ENCODE peak calls at places on chromosome 3, in six cellular contexts. One of them, this sample, is unnamed.

GRCh38 chr3:39443530-39443929 is 23.9 kb upstream of the MOBP start:
- DNase-seq in K562: no peak
- DNase-seq in HCT116: no peak
- DNase-seq in HepG2: peak; percentile 7
- DNase-seq in H1: peak; percentile 21
- DNase-seq in GM12878: no peak
- DNase-seq in this sample: peak; percentile 15

GRCh38 chr3:81726132-81726531 is 35.3 kb downstream of the GBE1 start:
- DNase-seq in K562: no peak
- DNase-seq in HCT116: no peak
- DNase-seq in HepG2: no peak
- DNase-seq in H1: no peak
- DNase-seq in GM12878: no peak
- DNase-seq in this sample: no peak

GRCh38 chr3:38580450-38581382 is 68.8 kb downstream of the SCN5A start:
- DNase-seq in K562: no peak
- DNase-seq in HCT116: no peak
- DNase-seq in HepG2: no peak
- DNase-seq in H1: no peak
- DNase-seq in GM12878: no peak
- DNase-seq in this sample: no peak

GRCh38 chr3:126858887-126859286 is 124.0 kb upstream of the PLXNA1 start:
- DNase-seq in K562: no peak
- DNase-seq in HCT116: no peak
- DNase-seq in HepG2: no peak
- DNase-seq in H1: no peak
- DNase-seq in GM12878: no peak
- DNase-seq in this sample: no peak

GRCh38 chr3:47265725-47266480 is 16.7 kb downstream of the KIF9 start:
- DNase-seq in K562: no peak
- DNase-seq in HCT116: no peak
- DNase-seq in HepG2: no peak
- DNase-seq in H1: no peak
- DNase-seq in GM12878: no peak
- DNase-seq in this sample: no peak

GRCh38 chr3:142180761-142181362 is 31.5 kb upstream of the TFDP2 start:
- DNase-seq in K562: peak; percentile 44
- DNase-seq in HCT116: peak; percentile 4
- DNase-seq in HepG2: peak; percentile 28
- DNase-seq in H1: no peak
- DNase-seq in GM12878: no peak
- DNase-seq in this sample: peak; percentile 28

GRCh38 chr3:45701167-45701867 is 12.1 kb downstream of the SACM1L start:
- DNase-seq in K562: no peak
- DNase-seq in HCT116: no peak
- DNase-seq in HepG2: no peak
- DNase-seq in H1: peak; percentile 27
- DNase-seq in GM12878: no peak
- DNase-seq in this sample: peak; percentile 62

GRCh38 chr3:112619295-112619694 is 21.6 kb downstream of the CCDC80 start:
- DNase-seq in K562: no peak
- DNase-seq in HCT116: no peak
- DNase-seq in HepG2: no peak
- DNase-seq in H1: no peak
- DNase-seq in GM12878: no peak
- DNase-seq in this sample: no peak

GRCh38 chr3:79406175-79406574 is 361.6 kb downstream of the ROBO1 start:
- DNase-seq in K562: no peak
- DNase-seq in HCT116: no peak
- DNase-seq in HepG2: no peak
- DNase-seq in H1: no peak
- DNase-seq in GM12878: no peak
- DNase-seq in this sample: peak; percentile 3

GRCh38 chr3:152513301-152513960 is 244.7 kb downstream of the MBNL1 start:
- DNase-seq in K562: no peak
- DNase-seq in HCT116: no peak
- DNase-seq in HepG2: no peak
- DNase-seq in H1: no peak
- DNase-seq in GM12878: no peak
- DNase-seq in this sample: no peak

GRCh38 chr3:146625117-146625775 is 20.1 kb upstream of the PLSCR5 start:
- DNase-seq in K562: no peak
- DNase-seq in HCT116: no peak
- DNase-seq in HepG2: no peak
- DNase-seq in H1: no peak
- DNase-seq in GM12878: no peak
- DNase-seq in this sample: no peak

GRCh38 chr3:155228636-155229035 is 64.8 kb downstream of the STRIT1 start:
- DNase-seq in K562: no peak
- DNase-seq in HCT116: no peak
- DNase-seq in HepG2: no peak
- DNase-seq in H1: no peak
- DNase-seq in GM12878: no peak
- DNase-seq in this sample: no peak

GRCh38 chr3:167575000-167575399 is 78.7 kb downstream of the WDR49 start:
- DNase-seq in K562: no peak
- DNase-seq in HCT116: no peak
- DNase-seq in HepG2: no peak
- DNase-seq in H1: no peak
- DNase-seq in GM12878: no peak
- DNase-seq in this sample: peak; percentile 8

GRCh38 chr3:177381070-177381469 is 183.8 kb upstream of the TBL1XR1 start:
- DNase-seq in K562: no peak
- DNase-seq in HCT116: no peak
- DNase-seq in HepG2: no peak
- DNase-seq in H1: no peak
- DNase-seq in GM12878: no peak
- DNase-seq in this sample: no peak

GRCh38 chr3:112582242-112582874 is 20.5 kb downstream of the SLC35A5 start:
- DNase-seq in K562: peak; percentile 16
- DNase-seq in HCT116: peak; percentile 34
- DNase-seq in HepG2: peak; percentile 21
- DNase-seq in H1: no peak
- DNase-seq in GM12878: no peak
- DNase-seq in this sample: peak; percentile 39

GRCh38 chr3:53842436-53843194 is 3.6 kb downstream of the CHDH start:
- DNase-seq in K562: no peak
- DNase-seq in HCT116: peak; percentile 57
- DNase-seq in HepG2: peak; percentile 100
- DNase-seq in H1: no peak
- DNase-seq in GM12878: no peak
- DNase-seq in this sample: no peak

GRCh38 chr3:59313365-59313764 is 263.5 kb upstream of the CFAP20DC start:
- DNase-seq in K562: peak; percentile 6
- DNase-seq in HCT116: peak; percentile 28
- DNase-seq in HepG2: peak; percentile 7
- DNase-seq in H1: no peak
- DNase-seq in GM12878: no peak
- DNase-seq in this sample: peak; percentile 50

GRCh38 chr3:13391308-13391707 is 28.8 kb downstream of the NUP210 start:
- DNase-seq in K562: no peak
- DNase-seq in HCT116: no peak
- DNase-seq in HepG2: no peak
- DNase-seq in H1: no peak
- DNase-seq in GM12878: no peak
- DNase-seq in this sample: no peak

GRCh38 chr3:144187531-144188230 is 216.1 kb downstream of the DIPK2A start:
- DNase-seq in K562: no peak
- DNase-seq in HCT116: no peak
- DNase-seq in HepG2: no peak
- DNase-seq in H1: no peak
- DNase-seq in GM12878: no peak
- DNase-seq in this sample: no peak

GRCh38 chr3:31412832-31413231 is 119.9 kb upstream of the STT3B start:
- DNase-seq in K562: no peak
- DNase-seq in HCT116: no peak
- DNase-seq in HepG2: no peak
- DNase-seq in H1: no peak
- DNase-seq in GM12878: no peak
- DNase-seq in this sample: no peak

GRCh38 chr3:43465109-43465508 is 156.7 kb downstream of the ANO10 start:
- DNase-seq in K562: no peak
- DNase-seq in HCT116: no peak
- DNase-seq in HepG2: no peak
- DNase-seq in H1: no peak
- DNase-seq in GM12878: no peak
- DNase-seq in this sample: no peak

GRCh38 chr3:196537319-196537984 is 22.3 kb upstream of the SMCO1 start:
- DNase-seq in K562: peak; percentile 38
- DNase-seq in HCT116: no peak
- DNase-seq in HepG2: no peak
- DNase-seq in H1: no peak
- DNase-seq in GM12878: no peak
- DNase-seq in this sample: no peak

GRCh38 chr3:106611123-106611522 is 742.3 kb upstream of the CBLB start:
- DNase-seq in K562: no peak
- DNase-seq in HCT116: no peak
- DNase-seq in HepG2: no peak
- DNase-seq in H1: no peak
- DNase-seq in GM12878: no peak
- DNase-seq in this sample: no peak

GRCh38 chr3:104943931-104944330 is 422.8 kb upstream of the ALCAM start:
- DNase-seq in K562: no peak
- DNase-seq in HCT116: no peak
- DNase-seq in HepG2: no peak
- DNase-seq in H1: no peak
- DNase-seq in GM12878: no peak
- DNase-seq in this sample: no peak

GRCh38 chr3:110027446-110027845 is 690.1 kb upstream of the DPPA4 start:
- DNase-seq in K562: no peak
- DNase-seq in HCT116: peak; percentile 8
- DNase-seq in HepG2: no peak
- DNase-seq in H1: no peak
- DNase-seq in GM12878: no peak
- DNase-seq in this sample: no peak

GRCh38 chr3:11560746-11561145 is 83.0 kb downstream of the VGLL4 start:
- DNase-seq in K562: no peak
- DNase-seq in HCT116: no peak
- DNase-seq in HepG2: no peak
- DNase-seq in H1: no peak
- DNase-seq in GM12878: no peak
- DNase-seq in this sample: no peak

DNA sequence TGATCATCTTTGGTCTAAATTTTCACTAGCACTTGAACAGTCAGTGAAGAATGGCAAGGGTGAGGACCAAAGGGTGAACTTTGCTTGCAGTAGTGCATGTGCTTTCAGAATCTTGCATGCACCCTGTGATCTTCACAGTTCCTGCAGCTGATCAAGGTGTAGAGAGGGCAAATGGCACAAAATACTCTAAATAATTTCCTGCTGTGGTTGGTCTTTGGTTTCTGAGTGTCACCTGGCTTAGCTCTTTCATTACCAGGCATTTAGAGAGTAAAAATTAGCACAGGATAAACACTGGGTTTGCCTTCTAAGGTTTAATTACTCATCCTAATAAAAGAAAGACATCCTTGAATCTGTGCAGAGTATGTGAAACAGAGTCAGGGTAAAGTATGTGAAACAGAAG is 11.4 kb downstream of the TIPARP start:
- DNase-seq in K562: no peak
- DNase-seq in HCT116: no peak
- DNase-seq in HepG2: no peak
- DNase-seq in H1: no peak
- DNase-seq in GM12878: no peak
- DNase-seq in this sample: no peak
- TF ChIP-seq ZNF274 in K562: no peak
- TF ChIP-seq ZNF274 in HCT116: no peak
- TF ChIP-seq ZNF274 in HepG2: no peak
- TF ChIP-seq ZNF274 in H1: no peak
- TF ChIP-seq ZNF274 in GM12878: no peak
- TF ChIP-seq ZNF274 in this sample: no peak

GRCh38 chr3:52406231-52406661 is 38.7 kb downstream of the SEMA3G start:
- DNase-seq in K562: no peak
- DNase-seq in HCT116: no peak
- DNase-seq in HepG2: no peak
- DNase-seq in H1: no peak
- DNase-seq in GM12878: no peak
- DNase-seq in this sample: no peak
- TF ChIP-seq YY1 in K562: no peak
- TF ChIP-seq YY1 in HCT116: no peak
- TF ChIP-seq YY1 in HepG2: no peak
- TF ChIP-seq YY1 in H1: no peak
- TF ChIP-seq YY1 in GM12878: no peak
- TF ChIP-seq YY1 in this sample: no peak

DNA sequence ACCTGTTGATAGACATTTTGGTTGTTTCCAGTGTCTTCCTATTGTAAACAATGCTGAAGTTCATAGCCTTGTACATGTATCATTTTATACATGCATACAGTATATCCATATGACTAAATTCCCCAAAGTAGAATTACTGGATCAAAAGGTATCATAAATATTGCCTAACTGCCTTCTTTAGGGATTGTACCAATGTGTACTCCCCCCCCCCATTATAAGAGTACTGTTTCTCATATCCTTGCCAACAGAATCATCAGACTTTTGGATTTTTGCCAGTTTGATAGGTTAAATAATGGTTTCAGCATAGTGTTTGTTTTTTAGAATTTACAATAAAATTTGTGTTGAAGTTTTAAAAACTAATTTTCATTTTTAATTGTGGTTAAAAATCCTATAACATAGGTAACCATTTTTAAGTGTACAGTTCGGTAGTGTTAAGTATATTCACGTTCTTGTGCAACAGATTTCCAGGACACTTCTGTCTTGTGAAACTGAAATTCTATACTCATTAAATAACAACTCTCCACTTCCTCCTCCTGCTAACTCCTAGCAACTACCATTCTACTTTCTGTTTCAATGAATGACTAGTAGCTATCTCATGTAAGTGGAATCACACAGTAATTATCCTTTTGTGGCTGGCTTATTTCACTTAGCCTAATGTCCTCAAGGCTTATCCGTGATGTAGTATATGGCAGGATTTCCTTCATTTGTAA is 30.8 kb upstream of the MAP3K13 start:
- DNase-seq in K562: no peak
- DNase-seq in HCT116: no peak
- DNase-seq in HepG2: peak; percentile 87
- DNase-seq in H1: no peak
- DNase-seq in GM12878: peak; percentile 52
- DNase-seq in this sample: no peak
- TF ChIP-seq ZNF274 in K562: no peak
- TF ChIP-seq ZNF274 in HCT116: no peak
- TF ChIP-seq ZNF274 in HepG2: no peak
- TF ChIP-seq ZNF274 in H1: no peak
- TF ChIP-seq ZNF274 in GM12878: no peak
- TF ChIP-seq ZNF274 in this sample: no peak

GRCh38 chr3:122484985-122485384 is 29.8 kb downstream of the KPNA1 start:
- DNase-seq in K562: no peak
- DNase-seq in HCT116: no peak
- DNase-seq in HepG2: no peak
- DNase-seq in H1: no peak
- DNase-seq in GM12878: no peak
- DNase-seq in this sample: no peak

GRCh38 chr3:122476532-122476931 is 38.2 kb downstream of the KPNA1 start:
- DNase-seq in K562: no peak
- DNase-seq in HCT116: no peak
- DNase-seq in HepG2: no peak
- DNase-seq in H1: no peak
- DNase-seq in GM12878: no peak
- DNase-seq in this sample: no peak

GRCh38 chr3:122481390-122481789 is 33.3 kb downstream of the KPNA1 start:
- DNase-seq in K562: no peak
- DNase-seq in HCT116: no peak
- DNase-seq in HepG2: no peak
- DNase-seq in H1: no peak
- DNase-seq in GM12878: peak; percentile 15
- DNase-seq in this sample: no peak
- TF ChIP-seq YY1 in K562: no peak
- TF ChIP-seq YY1 in HCT116: no peak
- TF ChIP-seq YY1 in HepG2: no peak
- TF ChIP-seq YY1 in H1: no peak
- TF ChIP-seq YY1 in GM12878: no peak
- TF ChIP-seq YY1 in this sample: no peak